ENCODE peak calls at places on chromosomes 7 and 10, in five cellular contexts. E, Z, B, J and R are unnamed samples.
A peak's percentile ranks its signal among the peaks of the same experiment; 100 is the strongest.

GRCh38 chr7:80642871-80643270 is 4.4 kb downstream of the CD36 start:
- DNase-seq in B (no peak), E (no peak), Z (no peak), J (no peak), R (no peak)

GRCh38 chr7:20172736-20173334 is 44.3 kb downstream of the MACC1 start:
- DNase-seq in E (no peak), B (peak; percentile 25), J (no peak), Z (peak; percentile 30), R (no peak)

GRCh38 chr7:150948791-150949251 is 29.3 kb downstream of the KCNH2 start:
- DNase-seq in J (peak; percentile 41), Z (no peak), E (no peak), B (no peak), R (no peak)

GRCh38 chr10:6669269-6669859 is 89.3 kb upstream of the PRKCQ start:
- DNase-seq in J (no peak), E (no peak), Z (no peak), B (no peak), R (no peak)

GRCh38 chr7:24905996-24906770 is 73.8 kb downstream of the OSBPL3 start:
- DNase-seq in E (no peak), B (no peak), Z (no peak), J (no peak), R (no peak)

GRCh38 chr7:2519119-2519930 is at the start of gene LFNG:
- DNase-seq in J (peak; percentile 92), Z (peak; percentile 86), B (peak; percentile 84), E (peak; percentile 78), R (peak; percentile 71)

GRCh38 chr10:58412502-58412961 is 27.3 kb downstream of the TFAM start:
- DNase-seq in Z (no peak), E (no peak), J (no peak), B (no peak), R (no peak)

GRCh38 chr10:69839696-69840345 is 38.1 kb downstream of the COL13A1 start:
- DNase-seq in J (peak; percentile 29), E (no peak), B (peak; percentile 23), Z (no peak), R (no peak)

GRCh38 chr7:749121-749520 is 22.0 kb upstream of the PRKAR1B start:
- DNase-seq in E (no peak), B (peak; percentile 75), Z (no peak), J (peak; percentile 30), R (no peak)

GRCh38 chr7:107133396-107133795 is 35.4 kb upstream of the HBP1 start:
- DNase-seq in J (no peak), B (no peak), E (no peak), Z (no peak), R (no peak)

GRCh38 chr10:44311563-44311905 is 73.4 kb downstream of the CXCL12 start:
- DNase-seq in J (no peak), E (no peak), B (no peak), Z (no peak), R (no peak)
- H3K27ac ChIP-seq in J (no peak overlapping the region), E (no peak overlapping the region), B (no peak overlapping the region), Z (no peak overlapping the region), R (no peak overlapping the region)

DNA sequence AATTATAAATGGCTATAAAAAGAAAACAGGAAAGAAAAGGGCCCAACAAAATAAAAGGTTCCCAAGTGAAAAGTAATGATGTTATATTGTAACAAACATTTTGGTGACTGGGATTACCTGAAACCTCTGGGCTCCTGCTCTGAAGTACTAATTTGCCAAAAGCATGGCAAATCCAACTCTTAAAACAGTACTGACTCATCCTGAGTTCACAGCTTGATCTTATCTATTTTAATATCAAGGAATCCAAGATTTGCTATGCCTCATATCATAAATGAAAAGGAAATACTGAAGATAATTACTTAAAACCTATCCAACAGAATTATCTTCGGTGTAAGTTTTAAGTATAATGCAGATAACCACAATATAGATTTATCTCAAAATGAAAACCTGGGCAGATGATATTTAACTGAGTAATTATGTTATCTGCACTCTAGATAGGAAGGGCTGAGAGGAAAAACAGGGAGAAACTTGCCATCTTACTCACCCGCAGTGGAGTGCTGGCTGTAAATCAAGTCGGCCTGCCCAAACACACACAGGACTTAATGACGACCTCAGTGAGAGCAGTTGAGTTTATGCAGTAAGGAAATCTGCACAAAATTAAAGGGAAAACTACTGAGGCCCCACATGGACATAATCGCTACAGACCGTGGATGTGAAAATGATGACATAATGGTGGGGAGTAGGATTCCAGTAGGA is 48.4 kb downstream of the MPP7 start:
- DNase-seq in J (no peak), Z (peak; percentile 54), B (peak; percentile 68), E (no peak), R (no peak)
- H3K4me1 ChIP-seq in J (peaks cover 25% of the 10 kb centered on the region), Z (peaks cover 15% of the 10 kb centered on the region), B (no peaks in the 10 kb centered on the region), E (no peaks in the 10 kb centered on the region), R (no peaks in the 10 kb centered on the region)

GRCh38 chr10:43687373-43687772 is 38.7 kb upstream of the ZNF32 start:
- DNase-seq in Z (no peak), E (no peak), J (no peak), B (no peak), R (no peak)

GRCh38 chr10:43683451-43684197 is 34.9 kb upstream of the ZNF32 start:
- DNase-seq in Z (no peak), J (no peak), E (no peak), B (no peak), R (no peak)

GRCh38 chr10:43684198-43684559 is 35.5 kb upstream of the ZNF32 start:
- DNase-seq in J (no peak), Z (no peak), B (no peak), E (no peak), R (no peak)

GRCh38 chr10:43686414-43686813 is 37.7 kb upstream of the ZNF32 start:
- DNase-seq in B (no peak), J (no peak), Z (no peak), E (no peak), R (no peak)

GRCh38 chr10:43685744-43686143 is 37.1 kb upstream of the ZNF32 start:
- DNase-seq in E (no peak), B (peak; percentile 47), Z (no peak), J (no peak), R (no peak)
- H3K36me3 ChIP-seq in E (no peaks in the 10 kb centered on the region), B (no peaks in the 10 kb centered on the region), Z (no peaks in the 10 kb centered on the region), J (no peaks in the 10 kb centered on the region), R (no peaks in the 10 kb centered on the region)

GRCh38 chr10:46305430-46305808 is 18.6 kb downstream of the ANTXRL start:
- DNase-seq in J (no peak), E (no peak), B (no peak), Z (no peak), R (no peak)
- H3K27ac ChIP-seq in J (no peak overlapping the region), E (no peak overlapping the region), B (no peak overlapping the region), Z (no peak overlapping the region), R (no peak overlapping the region)

GRCh38 chr10:110698782-110699201 is 54.7 kb downstream of the RBM20 start:
- DNase-seq in J (peak; percentile 81), Z (no peak), E (no peak), B (no peak), R (no peak)
- H3K4me1 ChIP-seq in J (peaks cover 75% of the 10 kb centered on the region), Z (no peaks in the 10 kb centered on the region), E (no peaks in the 10 kb centered on the region), B (peaks cover 4% of the 10 kb centered on the region), R (no peaks in the 10 kb centered on the region)

GRCh38 chr10:125727436-125727835 is 7.9 kb downstream of the EDRF1 start:
- DNase-seq in Z (no peak), E (no peak), B (no peak), J (no peak), R (no peak)
- H3K36me3 ChIP-seq in Z (peaks cover 66% of the 10 kb centered on the region), E (peaks cover 74% of the 10 kb centered on the region), B (peaks cover 86% of the 10 kb centered on the region), J (peaks cover 100% of the 10 kb centered on the region), R (peaks cover 75% of the 10 kb centered on the region)